ENCODE peak calls at places on chromosomes 2 and 18, in six cellular contexts. J, Q, R, S, O and N are unnamed samples.

GRCh38 chr2:152519581-152519952 is 184.6 kb downstream of the FMNL2 start:
- DNase-seq in J (no peak), Q (no peak), R (no peak), S (no peak), O (no peak), N (no peak)

GRCh38 chr2:196112408-196113039 is 43.9 kb upstream of the DNAH7 start:
- DNase-seq in J (peak), Q (no peak), R (no peak), S (peak), O (no peak), N (no peak)

GRCh38 chr2:195769975-195770374 is 112.9 kb downstream of the SLC39A10 start:
- DNase-seq in J (no peak), Q (no peak), R (no peak), S (no peak), O (no peak), N (no peak)

GRCh38 chr18:48662021-48662661 is 123.3 kb downstream of the CTIF start:
- DNase-seq in J (peak), Q (no peak), R (no peak), S (peak), O (no peak), N (no peak)

GRCh38 chr2:215535125-215535668 is 99.3 kb upstream of the FN1 start:
- DNase-seq in J (peak), Q (no peak), R (no peak), S (peak), O (no peak), N (no peak)

GRCh38 chr2:239275037-239275685 is 125.7 kb downstream of the HDAC4 start:
- DNase-seq in J (peak), Q (peak), R (no peak), S (peak), O (peak), N (no peak)

GRCh38 chr18:44798433-44799048 is 117.9 kb downstream of the SETBP1 start:
- DNase-seq in J (no peak), Q (no peak), R (no peak), S (no peak), O (no peak), N (no peak)

GRCh38 chr2:68744517-68744916 is 9.9 kb downstream of the ARHGAP25 start:
- DNase-seq in J (no peak), Q (no peak), R (no peak), S (no peak), O (no peak), N (no peak)

GRCh38 chr2:9650119-9650821 is 19.5 kb upstream of the YWHAQ start:
- DNase-seq in J (no peak), Q (no peak), R (no peak), S (no peak), O (no peak), N (no peak)

GRCh38 chr2:226529556-226529955 is 270.1 kb downstream of the IRS1 start:
- DNase-seq in J (no peak), Q (no peak), R (no peak), S (no peak), O (no peak), N (no peak)

GRCh38 chr18:48975817-48976649 is 25.3 kb upstream of the SMAD7 start:
- DNase-seq in J (peak), Q (no peak), R (peak), S (peak), O (peak), N (peak)

GRCh38 chr2:49255325-49256023 is 101.2 kb upstream of the FSHR start:
- DNase-seq in J (peak), Q (no peak), R (no peak), S (no peak), O (no peak), N (no peak)

GRCh38 chr2:224802407-224802806 is 86.2 kb upstream of the CCDC195 start:
- DNase-seq in J (peak), Q (no peak), R (no peak), S (no peak), O (peak), N (no peak)

GRCh38 chr18:13437801-13438506 is 219.4 kb downstream of the LDLRAD4 start:
- DNase-seq in J (no peak), Q (no peak), R (no peak), S (no peak), O (no peak), N (peak)